ENCODE peak calls at places on chromosomes 13 and 19, in six cellular contexts. One of them, this sample, is unnamed.

GRCh38 chr13:104530741-104531140 is 1464.5 kb upstream of the SLC10A2 start:
- DNase-seq in fibroblast of the aortic adventitia: no peak
- DNase-seq in GM23248: no peak
- DNase-seq in breast epithelium: no peak
- DNase-seq in CD8-positive, alpha-beta T cell: no peak
- DNase-seq in adrenal gland: no peak
- DNase-seq in this sample: no peak

GRCh38 chr13:22175211-22175610 is 504.3 kb downstream of the FGF9 start:
- DNase-seq in GM23248: no peak
- DNase-seq in adrenal gland: no peak
- DNase-seq in fibroblast of the aortic adventitia: no peak
- DNase-seq in breast epithelium: no peak
- DNase-seq in CD8-positive, alpha-beta T cell: no peak
- DNase-seq in this sample: no peak

GRCh38 chr13:72782717-72783116 is 784 bp downstream of the PIBF1 start:
- DNase-seq in CD8-positive, alpha-beta T cell: no peak
- DNase-seq in breast epithelium: no peak
- DNase-seq in GM23248: peak
- DNase-seq in adrenal gland: no peak
- DNase-seq in fibroblast of the aortic adventitia: peak
- DNase-seq in this sample: no peak

GRCh38 chr19:1929051-1929742 is 11.8 kb upstream of the CSNK1G2 start:
- DNase-seq in breast epithelium: peak
- DNase-seq in fibroblast of the aortic adventitia: peak
- DNase-seq in GM23248: peak
- DNase-seq in adrenal gland: peak
- DNase-seq in CD8-positive, alpha-beta T cell: peak
- DNase-seq in this sample: peak

GRCh38 chr19:30439271-30439750 is 67.1 kb downstream of the ZNF536 start:
- DNase-seq in GM23248: no peak
- DNase-seq in fibroblast of the aortic adventitia: no peak
- DNase-seq in breast epithelium: no peak
- DNase-seq in CD8-positive, alpha-beta T cell: no peak
- DNase-seq in adrenal gland: no peak
- DNase-seq in this sample: no peak

GRCh38 chr19:14472202-14472961 is 2.8 kb downstream of the PTGER1 start:
- DNase-seq in CD8-positive, alpha-beta T cell: peak
- DNase-seq in GM23248: peak
- DNase-seq in adrenal gland: peak
- DNase-seq in fibroblast of the aortic adventitia: peak
- DNase-seq in breast epithelium: no peak
- DNase-seq in this sample: peak

GRCh38 chr13:40665061-40665753 is 1.2 kb downstream of the FOXO1 start:
- DNase-seq in GM23248: peak
- DNase-seq in breast epithelium: peak
- DNase-seq in fibroblast of the aortic adventitia: no peak
- DNase-seq in adrenal gland: peak
- DNase-seq in CD8-positive, alpha-beta T cell: peak
- DNase-seq in this sample: peak

GRCh38 chr13:71149498-71150363 is 717.3 kb downstream of the DACH1 start:
- DNase-seq in GM23248: no peak
- DNase-seq in adrenal gland: no peak
- DNase-seq in fibroblast of the aortic adventitia: no peak
- DNase-seq in CD8-positive, alpha-beta T cell: no peak
- DNase-seq in breast epithelium: no peak
- DNase-seq in this sample: no peak

GRCh38 chr13:112342841-112343361 is 33.3 kb upstream of the SPACA7 start:
- DNase-seq in CD8-positive, alpha-beta T cell: no peak
- DNase-seq in fibroblast of the aortic adventitia: no peak
- DNase-seq in GM23248: no peak
- DNase-seq in breast epithelium: no peak
- DNase-seq in adrenal gland: no peak
- DNase-seq in this sample: no peak

GRCh38 chr13:94351292-94352000 is 128.0 kb downstream of the DCT start:
- DNase-seq in breast epithelium: no peak
- DNase-seq in adrenal gland: no peak
- DNase-seq in CD8-positive, alpha-beta T cell: no peak
- DNase-seq in GM23248: peak
- DNase-seq in fibroblast of the aortic adventitia: peak
- DNase-seq in this sample: no peak

GRCh38 chr13:102555914-102556553 is 40.8 kb upstream of the TPP2 start:
- DNase-seq in fibroblast of the aortic adventitia: peak
- DNase-seq in CD8-positive, alpha-beta T cell: no peak
- DNase-seq in GM23248: peak
- DNase-seq in breast epithelium: no peak
- DNase-seq in adrenal gland: no peak
- DNase-seq in this sample: peak

GRCh38 chr13:90623318-90624011 is 724.0 kb upstream of the MIR17HG start:
- DNase-seq in CD8-positive, alpha-beta T cell: no peak
- DNase-seq in breast epithelium: no peak
- DNase-seq in fibroblast of the aortic adventitia: no peak
- DNase-seq in adrenal gland: no peak
- DNase-seq in GM23248: no peak
- DNase-seq in this sample: no peak

GRCh38 chr19:46839752-46840151 is 10.9 kb downstream of the AP2S1 start:
- DNase-seq in adrenal gland: no peak
- DNase-seq in fibroblast of the aortic adventitia: no peak
- DNase-seq in CD8-positive, alpha-beta T cell: no peak
- DNase-seq in breast epithelium: peak
- DNase-seq in GM23248: peak
- DNase-seq in this sample: no peak

GRCh38 chr19:18649371-18650047 is 12.7 kb downstream of the KLHL26 start:
- DNase-seq in adrenal gland: no peak
- DNase-seq in CD8-positive, alpha-beta T cell: no peak
- DNase-seq in fibroblast of the aortic adventitia: peak
- DNase-seq in GM23248: peak
- DNase-seq in breast epithelium: no peak
- DNase-seq in this sample: no peak

DNA sequence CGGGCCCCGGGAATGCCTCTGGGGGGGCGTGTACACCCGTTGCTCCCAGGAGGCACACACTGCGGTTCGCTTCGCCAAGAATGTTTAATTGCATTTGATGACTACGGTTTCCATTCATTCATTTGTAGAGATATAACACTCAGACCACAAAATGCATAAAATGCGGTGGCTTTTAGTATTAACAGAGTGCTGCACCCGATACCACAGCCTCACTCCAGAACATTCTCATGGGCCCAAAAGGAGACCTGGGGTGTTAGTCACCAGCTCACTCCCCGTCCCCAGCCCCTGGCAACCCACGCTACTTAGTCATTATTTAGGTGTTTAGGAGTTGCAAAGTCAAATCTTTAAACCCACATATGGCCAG is 21.8 kb downstream of the HCN2 start:
- DNase-seq in fibroblast of the aortic adventitia: peak
- DNase-seq in adrenal gland: no peak
- DNase-seq in GM23248: peak
- DNase-seq in breast epithelium: no peak
- DNase-seq in CD8-positive, alpha-beta T cell: no peak
- DNase-seq in this sample: no peak
- H3K4me3 ChIP-seq in fibroblast of the aortic adventitia: no peak
- H3K4me3 ChIP-seq in adrenal gland: no peak
- H3K4me3 ChIP-seq in GM23248: no peak
- H3K4me3 ChIP-seq in breast epithelium: no peak
- H3K4me3 ChIP-seq in CD8-positive, alpha-beta T cell: peak
- H3K4me3 ChIP-seq in this sample: no peak

GRCh38 chr13:43128504-43128929 is 105.1 kb downstream of the DNAJC15 start:
- DNase-seq in breast epithelium: no peak
- DNase-seq in GM23248: no peak
- DNase-seq in fibroblast of the aortic adventitia: peak
- DNase-seq in CD8-positive, alpha-beta T cell: no peak
- DNase-seq in adrenal gland: no peak
- DNase-seq in this sample: peak
- H3K4me3 ChIP-seq in breast epithelium: no peak
- H3K4me3 ChIP-seq in GM23248: no peak
- H3K4me3 ChIP-seq in fibroblast of the aortic adventitia: no peak
- H3K4me3 ChIP-seq in CD8-positive, alpha-beta T cell: no peak
- H3K4me3 ChIP-seq in adrenal gland: no peak
- H3K4me3 ChIP-seq in this sample: peak

GRCh38 chr19:23762548-23762883 is 3.8 kb upstream of the ZNF681 start:
- DNase-seq in adrenal gland: no peak
- DNase-seq in fibroblast of the aortic adventitia: no peak
- DNase-seq in breast epithelium: no peak
- DNase-seq in GM23248: no peak
- DNase-seq in CD8-positive, alpha-beta T cell: no peak
- DNase-seq in this sample: no peak
- H3K4me3 ChIP-seq in adrenal gland: peak
- H3K4me3 ChIP-seq in fibroblast of the aortic adventitia: no peak
- H3K4me3 ChIP-seq in breast epithelium: peak
- H3K4me3 ChIP-seq in GM23248: peak
- H3K4me3 ChIP-seq in CD8-positive, alpha-beta T cell: peak
- H3K4me3 ChIP-seq in this sample: peak

GRCh38 chr19:28475525-28475924 is 737.4 kb downstream of the UQCRFS1 start:
- DNase-seq in adrenal gland: no peak
- DNase-seq in fibroblast of the aortic adventitia: no peak
- DNase-seq in GM23248: no peak
- DNase-seq in breast epithelium: no peak
- DNase-seq in CD8-positive, alpha-beta T cell: no peak
- DNase-seq in this sample: no peak

GRCh38 chr19:28468701-28469459 is 744.1 kb downstream of the UQCRFS1 start:
- DNase-seq in fibroblast of the aortic adventitia: peak
- DNase-seq in CD8-positive, alpha-beta T cell: no peak
- DNase-seq in breast epithelium: no peak
- DNase-seq in GM23248: peak
- DNase-seq in adrenal gland: no peak
- DNase-seq in this sample: peak

GRCh38 chr19:28469544-28469943 is 743.4 kb downstream of the UQCRFS1 start:
- DNase-seq in fibroblast of the aortic adventitia: no peak
- DNase-seq in CD8-positive, alpha-beta T cell: no peak
- DNase-seq in adrenal gland: no peak
- DNase-seq in breast epithelium: no peak
- DNase-seq in GM23248: no peak
- DNase-seq in this sample: no peak

GRCh38 chr19:28472843-28473242 is 740.1 kb downstream of the UQCRFS1 start:
- DNase-seq in GM23248: peak
- DNase-seq in breast epithelium: no peak
- DNase-seq in adrenal gland: peak
- DNase-seq in fibroblast of the aortic adventitia: no peak
- DNase-seq in CD8-positive, alpha-beta T cell: no peak
- DNase-seq in this sample: no peak

DNA sequence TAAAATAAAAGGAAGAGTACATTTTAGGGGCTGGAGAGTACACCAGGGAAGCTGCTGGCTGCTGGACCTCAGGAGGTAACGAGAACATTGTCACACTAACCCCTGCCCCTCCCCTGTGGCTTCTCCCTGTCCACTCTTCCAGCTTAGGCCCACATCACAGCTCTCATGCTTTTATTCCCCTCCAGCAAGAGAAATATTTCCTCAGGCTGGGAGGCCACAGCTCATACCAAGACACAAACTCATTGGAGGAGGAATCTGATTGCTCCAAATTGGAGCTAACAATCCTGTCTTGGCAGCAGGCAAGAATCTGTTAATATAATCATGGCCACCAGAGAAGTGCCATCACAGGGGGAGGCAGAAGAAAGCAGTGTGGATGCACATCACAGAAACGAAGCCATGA is 740.8 kb downstream of the UQCRFS1 start:
- DNase-seq in breast epithelium: no peak
- DNase-seq in CD8-positive, alpha-beta T cell: no peak
- DNase-seq in fibroblast of the aortic adventitia: peak
- DNase-seq in GM23248: peak
- DNase-seq in adrenal gland: no peak
- DNase-seq in this sample: no peak
- H3K4me3 ChIP-seq in breast epithelium: no peak
- H3K4me3 ChIP-seq in CD8-positive, alpha-beta T cell: no peak
- H3K4me3 ChIP-seq in fibroblast of the aortic adventitia: no peak
- H3K4me3 ChIP-seq in GM23248: no peak
- H3K4me3 ChIP-seq in adrenal gland: no peak
- H3K4me3 ChIP-seq in this sample: no peak

DNA sequence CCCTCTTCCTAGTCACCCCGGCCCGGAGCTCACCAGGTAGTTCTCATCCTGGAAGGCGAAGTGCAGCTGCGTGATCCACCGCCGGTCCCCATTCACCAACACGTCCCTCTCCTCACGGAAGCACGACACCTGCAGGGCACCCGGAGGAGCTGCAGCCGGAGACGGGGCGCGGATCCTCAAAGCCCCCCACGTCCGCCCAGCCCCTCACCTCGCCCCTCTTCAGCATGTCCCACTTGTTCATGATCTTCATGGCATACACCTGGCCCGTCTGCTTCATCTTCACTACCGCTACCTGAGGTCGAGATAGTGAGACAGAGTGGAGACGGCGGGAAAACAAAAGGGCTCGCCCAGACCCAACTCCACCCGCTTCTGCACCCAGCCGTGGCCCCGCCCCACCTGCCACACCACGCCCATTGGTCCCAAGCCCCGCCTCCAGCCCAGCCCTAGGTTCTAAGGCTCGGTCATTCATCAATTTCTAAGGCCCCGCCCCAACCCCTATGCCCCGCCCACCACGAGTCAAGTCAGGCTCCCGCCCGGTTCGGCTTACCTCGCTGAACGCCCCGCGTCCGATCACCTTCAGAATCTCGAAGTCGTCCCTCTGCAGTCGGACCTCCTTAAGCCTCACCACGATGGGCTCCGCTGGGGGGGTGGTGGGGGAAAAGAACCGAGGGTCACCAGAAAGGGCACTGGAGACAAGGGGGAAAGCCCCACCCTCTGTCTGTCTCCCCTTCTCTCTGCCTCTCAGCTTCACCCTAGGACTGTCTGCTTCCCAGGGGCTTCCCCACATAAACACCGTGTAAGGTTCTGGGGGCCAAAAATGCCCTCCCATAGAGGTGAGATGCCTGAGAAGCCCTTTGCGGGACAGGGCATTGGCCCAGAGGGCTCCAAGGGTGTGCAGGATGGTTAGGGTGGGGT is 2.8 kb downstream of the DMPK start:
- DNase-seq in GM23248: peak
- DNase-seq in adrenal gland: peak
- DNase-seq in breast epithelium: peak
- DNase-seq in CD8-positive, alpha-beta T cell: peak
- DNase-seq in fibroblast of the aortic adventitia: peak
- DNase-seq in this sample: peak
- H3K4me3 ChIP-seq in GM23248: no peak
- H3K4me3 ChIP-seq in adrenal gland: no peak
- H3K4me3 ChIP-seq in breast epithelium: peak
- H3K4me3 ChIP-seq in CD8-positive, alpha-beta T cell: peak
- H3K4me3 ChIP-seq in fibroblast of the aortic adventitia: peak
- H3K4me3 ChIP-seq in this sample: peak

DNA sequence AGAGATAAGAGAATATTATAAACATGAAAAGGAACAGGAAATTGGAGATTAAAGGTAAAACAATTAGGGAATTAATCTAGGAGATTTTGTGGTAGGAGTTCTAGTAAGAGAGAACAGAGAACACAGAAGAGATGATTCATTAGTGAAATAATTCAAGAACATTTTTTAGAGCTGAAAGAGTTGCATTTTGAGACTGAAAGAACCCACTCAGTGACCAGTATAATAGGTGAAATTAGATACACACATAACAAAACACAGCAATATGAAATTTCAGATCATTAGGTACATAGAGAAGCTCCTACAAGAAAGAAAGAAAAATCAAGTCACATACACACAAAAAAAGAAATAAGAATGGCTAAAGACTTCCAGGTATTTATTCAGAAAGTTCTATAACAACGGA is 144.0 kb downstream of the CYSLTR2 start:
- DNase-seq in GM23248: no peak
- DNase-seq in fibroblast of the aortic adventitia: no peak
- DNase-seq in breast epithelium: no peak
- DNase-seq in CD8-positive, alpha-beta T cell: no peak
- DNase-seq in adrenal gland: no peak
- DNase-seq in this sample: no peak
- H3K4me3 ChIP-seq in GM23248: no peak
- H3K4me3 ChIP-seq in fibroblast of the aortic adventitia: no peak
- H3K4me3 ChIP-seq in breast epithelium: no peak
- H3K4me3 ChIP-seq in CD8-positive, alpha-beta T cell: no peak
- H3K4me3 ChIP-seq in adrenal gland: no peak
- H3K4me3 ChIP-seq in this sample: no peak